ENCODE peak calls at places on chromosome 1, in ten cellular contexts. Q is HS-27A; Z is hypothalamus; J is mesenchymal stem cell; V is NCI-H1694; N is Calu3; U is GM12891; C is NCI-H446; X is GM04503; Y is stimulated activated CD8-positive, alpha-beta memory T cell treated with anti-CD3 and anti-CD28 coated beads, Interleukin-15, amount 100 ng/mL, for 1 hour. O is an unnamed sample.

GRCh38 chr1:192852001-192852400 is 43.2 kb downstream of the RGS2 start:
- DNase-seq in Q (no peak), Z (no peak), J (no peak), V (no peak), N (no peak), U (no peak), C (no peak), X (no peak), Y (no peak), O (no peak)

GRCh38 chr1:167431909-167432650 is 86.2 kb downstream of the CD247 start:
- DNase-seq in Q (no peak), Z (no peak), J (no peak), V (no peak), N (no peak), U (no peak), C (no peak), X (no peak), Y (no peak), O (peak)

GRCh38 chr1:9761855-9762254 is 61.9 kb downstream of the CLSTN1 start:
- DNase-seq in Q (no peak), Z (no peak), J (no peak), V (no peak), N (no peak), U (no peak), C (no peak), X (no peak), Y (no peak), O (no peak)

GRCh38 chr1:171127481-171127880 is 36.8 kb downstream of the FMO3 start:
- DNase-seq in Q (no peak), Z (no peak), J (no peak), V (no peak), N (no peak), U (no peak), C (no peak), X (peak), Y (no peak), O (no peak)

GRCh38 chr1:78101514-78101913 is 55.7 kb downstream of the GIPC2 start:
- DNase-seq in Q (peak), Z (no peak), J (peak), V (no peak), N (peak), U (no peak), C (no peak), X (peak), Y (no peak), O (no peak)

GRCh38 chr1:203038891-203039608 is 12.8 kb downstream of the PPFIA4 start:
- DNase-seq in Q (no peak), Z (peak), J (peak), V (peak), N (peak), U (peak), C (peak), X (peak), Y (peak), O (peak)

GRCh38 chr1:209808059-209808494 is 2.1 kb upstream of the IRF6 start:
- DNase-seq in Q (peak), Z (no peak), J (peak), V (peak), N (peak), U (no peak), C (no peak), X (peak), Y (no peak), O (no peak)

GRCh38 chr1:79592707-79593106 is 586.2 kb upstream of the ADGRL4 start:
- DNase-seq in Q (no peak), Z (no peak), J (no peak), V (no peak), N (no peak), U (no peak), C (no peak), X (no peak), Y (no peak), O (no peak)

GRCh38 chr1:246527402-246528088 is 20.5 kb upstream of the SMYD3 start:
- DNase-seq in Q (no peak), Z (no peak), J (no peak), V (no peak), N (no peak), U (no peak), C (no peak), X (no peak), Y (no peak), O (no peak)

GRCh38 chr1:17248781-17249180 is at the start of gene PADI3:
- DNase-seq in Q (no peak), Z (no peak), J (no peak), V (no peak), N (no peak), U (no peak), C (no peak), X (no peak), Y (no peak), O (no peak)

GRCh38 chr1:203643213-203644045 is 16.8 kb downstream of the ATP2B4 start:
- DNase-seq in Q (no peak), Z (no peak), J (peak), V (no peak), N (no peak), U (no peak), C (no peak), X (no peak), Y (no peak), O (no peak)

GRCh38 chr1:86218859-86219258 is 62.3 kb upstream of the COL24A1 start:
- DNase-seq in Q (no peak), Z (no peak), J (no peak), V (no peak), N (no peak), U (no peak), C (no peak), X (no peak), Y (no peak), O (no peak)

GRCh38 chr1:33072707-33073106 is 8.2 kb upstream of the AZIN2 start:
- DNase-seq in Q (no peak), Z (no peak), J (no peak), V (no peak), N (no peak), U (no peak), C (no peak), X (no peak), Y (no peak), O (no peak)

GRCh38 chr1:202806845-202807366 is 1.3 kb downstream of the KDM5B start:
- DNase-seq in Q (no peak), Z (peak), J (peak), V (no peak), N (peak), U (no peak), C (no peak), X (no peak), Y (no peak), O (no peak)

GRCh38 chr1:161287482-161288054 is 22.2 kb downstream of the MPZ start:
- DNase-seq in Q (no peak), Z (no peak), J (no peak), V (no peak), N (no peak), U (no peak), C (no peak), X (no peak), Y (no peak), O (no peak)

GRCh38 chr1:182279724-182280506 is 111.7 kb downstream of the GLUL start:
- DNase-seq in Q (no peak), Z (peak), J (no peak), V (peak), N (no peak), U (no peak), C (no peak), X (no peak), Y (no peak), O (no peak)

GRCh38 chr1:14300991-14301703 is 297.3 kb upstream of the KAZN start:
- DNase-seq in Q (no peak), Z (no peak), J (no peak), V (peak), N (no peak), U (no peak), C (no peak), X (no peak), Y (no peak), O (no peak)

GRCh38 chr1:235502601-235503332 is 1.5 kb downstream of the B3GALNT2 start:
- DNase-seq in Q (no peak), Z (no peak), J (peak), V (no peak), N (no peak), U (no peak), C (no peak), X (no peak), Y (no peak), O (no peak)

GRCh38 chr1:2416403-2416802 is 4.0 kb upstream of the PEX10 start:
- DNase-seq in Q (no peak), Z (no peak), J (no peak), V (no peak), N (peak), U (no peak), C (no peak), X (no peak), Y (no peak), O (no peak)

GRCh38 chr1:179025975-179026812 is 500 bp downstream of the FAM20B start:
- DNase-seq in Q (no peak), Z (peak), J (peak), V (peak), N (peak), U (peak), C (peak), X (no peak), Y (peak), O (peak)

GRCh38 chr1:54297596-54298283 is 97.8 kb downstream of the MRPL37 start:
- DNase-seq in Q (no peak), Z (no peak), J (no peak), V (peak), N (no peak), U (no peak), C (no peak), X (no peak), Y (no peak), O (no peak)

GRCh38 chr1:195606483-195606882 is 1001.8 kb downstream of the KCNT2 start:
- DNase-seq in Q (no peak), Z (no peak), J (no peak), V (no peak), N (no peak), U (no peak), C (no peak), X (no peak), Y (no peak), O (no peak)

GRCh38 chr1:24920155-24920925 is 9.7 kb downstream of the RUNX3 start:
- DNase-seq in Q (no peak), Z (no peak), J (no peak), V (no peak), N (no peak), U (no peak), C (no peak), X (peak), Y (no peak), O (no peak)

GRCh38 chr1:239819075-239819474 is 272.6 kb upstream of the FMN2 start:
- DNase-seq in Q (no peak), Z (no peak), J (no peak), V (no peak), N (no peak), U (no peak), C (no peak), X (no peak), Y (no peak), O (peak)

GRCh38 chr1:154736840-154737239 is 128.9 kb upstream of the ADAR start:
- DNase-seq in Q (no peak), Z (no peak), J (peak), V (no peak), N (no peak), U (no peak), C (no peak), X (peak), Y (no peak), O (no peak)

O was measured in Karpas-422.